ENCODE peak calls at places on chromosomes 12 and 14, in nine cellular contexts. P, J, F, S, U, W, K, T and B are unnamed samples.

GRCh38 chr14:25400607-25401206 is 350.8 kb upstream of the STXBP6 start:
- DNase-seq in P (peak), J (peak), F (no peak), S (no peak), U (peak), W (no peak), K (peak), T (peak), B (no peak)

GRCh38 chr12:546920-547845 is 87.4 kb downstream of the B4GALNT3 start:
- DNase-seq in P (peak), J (peak), F (peak), S (peak), U (peak), W (peak), K (peak), T (peak), B (peak)

GRCh38 chr12:44835641-44836379 is 40.3 kb downstream of the NELL2 start:
- DNase-seq in P (no peak), J (no peak), F (no peak), S (no peak), U (peak), W (peak), K (peak), T (no peak), B (no peak)

GRCh38 chr14:69910871-69911270 is 31.7 kb downstream of the SMOC1 start:
- DNase-seq in P (no peak), J (no peak), F (no peak), S (no peak), U (no peak), W (no peak), K (no peak), T (no peak), B (no peak)

GRCh38 chr14:67068246-67068645 is 121.0 kb upstream of the GARIN2 start:
- DNase-seq in P (no peak), J (no peak), F (no peak), S (no peak), U (no peak), W (no peak), K (no peak), T (no peak), B (no peak)

GRCh38 chr14:100281286-100282082 is 24.8 kb downstream of the SLC25A29 start:
- DNase-seq in P (no peak), J (no peak), F (no peak), S (no peak), U (no peak), W (no peak), K (no peak), T (no peak), B (no peak)

GRCh38 chr14:77316872-77317271 is 3.8 kb downstream of the POMT2 start:
- DNase-seq in P (no peak), J (no peak), F (no peak), S (no peak), U (no peak), W (no peak), K (no peak), T (no peak), B (no peak)

GRCh38 chr12:57604454-57605307 is at the start of gene DTX3:
- DNase-seq in P (peak), J (no peak), F (no peak), S (no peak), U (peak), W (peak), K (peak), T (peak), B (no peak)

GRCh38 chr14:50068496-50068895 is 47.9 kb downstream of the VCPKMT start:
- DNase-seq in P (no peak), J (no peak), F (no peak), S (no peak), U (no peak), W (no peak), K (no peak), T (no peak), B (no peak)

GRCh38 chr12:110937104-110937641 is 16.8 kb upstream of the MYL2 start:
- DNase-seq in P (peak), J (peak), F (peak), S (peak), U (peak), W (peak), K (peak), T (peak), B (peak)

GRCh38 chr12:14394317-14395058 is 29.0 kb downstream of the ATF7IP start:
- DNase-seq in P (peak), J (peak), F (no peak), S (no peak), U (peak), W (peak), K (peak), T (peak), B (peak)

GRCh38 chr14:74941676-74942097 is 13.7 kb downstream of the PGF start:
- DNase-seq in P (no peak), J (no peak), F (no peak), S (no peak), U (peak), W (peak), K (peak), T (no peak), B (peak)

GRCh38 chr14:101018561-101019290 is 115.2 kb upstream of the RTL1 start:
- DNase-seq in P (no peak), J (no peak), F (no peak), S (no peak), U (no peak), W (no peak), K (no peak), T (no peak), B (no peak)

GRCh38 chr14:54188036-54188666 is 208.7 kb upstream of the CDKN3 start:
- DNase-seq in P (no peak), J (no peak), F (no peak), S (no peak), U (no peak), W (no peak), K (no peak), T (no peak), B (no peak)

GRCh38 chr14:52031781-52032180 is 37.1 kb downstream of the NID2 start:
- DNase-seq in P (no peak), J (no peak), F (no peak), S (no peak), U (peak), W (no peak), K (no peak), T (no peak), B (no peak)

GRCh38 chr12:95506707-95507523 is 33.0 kb downstream of the METAP2 start:
- DNase-seq in P (no peak), J (no peak), F (no peak), S (no peak), U (peak), W (no peak), K (no peak), T (no peak), B (no peak)

GRCh38 chr12:11697670-11698387 is 48.4 kb downstream of the ETV6 start:
- DNase-seq in P (no peak), J (no peak), F (no peak), S (no peak), U (peak), W (no peak), K (no peak), T (no peak), B (no peak)

GRCh38 chr12:31306871-31307270 is 19.1 kb downstream of the SINHCAF start:
- DNase-seq in P (no peak), J (no peak), F (no peak), S (no peak), U (no peak), W (no peak), K (no peak), T (no peak), B (no peak)

GRCh38 chr12:9634177-9634803 is 26.6 kb upstream of the KLRB1 start:
- DNase-seq in P (peak), J (peak), F (peak), S (no peak), U (peak), W (no peak), K (peak), T (peak), B (peak)

GRCh38 chr14:76090611-76091010 is 61.1 kb upstream of the GPATCH2L start:
- DNase-seq in P (no peak), J (no peak), F (no peak), S (no peak), U (peak), W (no peak), K (no peak), T (no peak), B (no peak)

GRCh38 chr14:73526036-73526984 is 10.6 kb upstream of the ACOT1 start:
- DNase-seq in P (no peak), J (no peak), F (no peak), S (no peak), U (peak), W (no peak), K (no peak), T (no peak), B (no peak)

GRCh38 chr14:61280526-61281185 is 482 bp downstream of the TMEM30B start:
- DNase-seq in P (peak), J (no peak), F (peak), S (peak), U (peak), W (no peak), K (peak), T (peak), B (peak)

GRCh38 chr12:53950441-53950781 is 4.3 kb upstream of the HOXC12 start:
- DNase-seq in P (no peak), J (no peak), F (no peak), S (no peak), U (no peak), W (no peak), K (no peak), T (no peak), B (no peak)

GRCh38 chr12:69689638-69690037 is 9.5 kb downstream of the BEST3 start:
- DNase-seq in P (no peak), J (no peak), F (no peak), S (no peak), U (no peak), W (no peak), K (no peak), T (no peak), B (no peak)

GRCh38 chr14:91889477-91890211 is 22.3 kb upstream of the TC2N start:
- DNase-seq in P (no peak), J (no peak), F (no peak), S (no peak), U (no peak), W (no peak), K (no peak), T (no peak), B (no peak)

GRCh38 chr12:51923506-51924365 is 16.4 kb downstream of the ACVRL1 start:
- DNase-seq in P (peak), J (peak), F (peak), S (peak), U (peak), W (no peak), K (peak), T (peak), B (peak)

GRCh38 chr14:96508900-96509299 is 6.7 kb downstream of the PAPOLA start:
- DNase-seq in P (no peak), J (no peak), F (no peak), S (no peak), U (no peak), W (no peak), K (no peak), T (no peak), B (no peak)

GRCh38 chr12:45731376-45731775 is 1.9 kb downstream of the ARID2 start:
- DNase-seq in P (peak), J (no peak), F (no peak), S (no peak), U (no peak), W (no peak), K (no peak), T (no peak), B (no peak)

GRCh38 chr12:108589028-108589839 is 8.7 kb downstream of the TMEM119 start:
- DNase-seq in P (peak), J (no peak), F (no peak), S (no peak), U (peak), W (no peak), K (no peak), T (no peak), B (no peak)

GRCh38 chr12:52604859-52605258 is 3.6 kb upstream of the KRT72 start:
- DNase-seq in P (no peak), J (no peak), F (no peak), S (no peak), U (no peak), W (no peak), K (no peak), T (no peak), B (no peak)

GRCh38 chr12:103680591-103681065 is 93.6 kb downstream of the STAB2 start:
- DNase-seq in P (no peak), J (no peak), F (no peak), S (no peak), U (peak), W (peak), K (no peak), T (peak), B (no peak)

GRCh38 chr12:56128669-56129209 is 672 bp downstream of the ESYT1 start:
- DNase-seq in P (no peak), J (peak), F (no peak), S (no peak), U (peak), W (no peak), K (no peak), T (peak), B (no peak)

GRCh38 chr12:14825256-14825655 is 11.3 kb upstream of the SMCO3 start:
- DNase-seq in P (no peak), J (no peak), F (no peak), S (no peak), U (peak), W (no peak), K (no peak), T (no peak), B (no peak)